ENCODE peak calls at places on chromosomes 11 and 22, in seven cellular contexts. D, N, A, U, R, K and L are unnamed samples.

GRCh38 chr11:28524098-28524497 is 415.9 kb downstream of the METTL15 start:
- DNase-seq in U (peak), N (peak), A (no peak), K (no peak), D (no peak), R (no peak), L (no peak)

GRCh38 chr11:46315033-46315738 is 32.1 kb upstream of the DGKZ start:
- DNase-seq in K (peak), R (peak), U (peak), D (peak), N (peak), A (peak), L (peak)

GRCh38 chr11:36372101-36372767 is 76.1 kb downstream of the PRR5L start:
- DNase-seq in R (no peak), K (no peak), N (peak), A (no peak), U (no peak), D (no peak), L (no peak)

GRCh38 chr22:45970709-45971388 is 6.1 kb downstream of the WNT7B start:
- DNase-seq in K (peak), A (no peak), D (peak), N (peak), R (peak), U (no peak), L (peak)

GRCh38 chr22:38240734-38241252 is 32.0 kb downstream of the TMEM184B start:
- DNase-seq in R (peak), D (peak), A (peak), K (peak), U (peak), N (peak), L (peak)

GRCh38 chr22:21447694-21448402 is 19.3 kb upstream of the TMEM191C start:
- DNase-seq in K (peak), R (peak), A (no peak), U (no peak), N (no peak), D (peak), L (no peak)

GRCh38 chr22:40721266-40721665 is 42.0 kb downstream of the MCHR1 start:
- DNase-seq in N (peak), K (no peak), U (no peak), D (peak), R (peak), A (no peak), L (peak)

GRCh38 chr11:119572481-119573424 is 149.8 kb upstream of the THY1 start:
- DNase-seq in A (no peak), K (no peak), D (no peak), R (peak), N (no peak), U (no peak), L (no peak)

GRCh38 chr22:38032681-38033521 is 24.3 kb upstream of the PICK1 start:
- DNase-seq in K (no peak), N (peak), D (no peak), R (no peak), A (no peak), U (no peak), L (peak)

GRCh38 chr11:125954123-125954944 is 8.5 kb downstream of the VSIG10L2 start:
- DNase-seq in K (no peak), U (no peak), D (no peak), N (no peak), R (no peak), A (no peak), L (no peak)

GRCh38 chr11:76591416-76591815 is 79.1 kb downstream of the LRRC32 start:
- DNase-seq in A (no peak), D (no peak), R (no peak), U (no peak), K (no peak), N (no peak), L (no peak)

GRCh38 chr11:6757373-6757967 is 14.3 kb downstream of the OR2AG2 start:
- DNase-seq in A (peak), K (peak), U (peak), R (peak), D (peak), N (peak), L (peak)

GRCh38 chr22:38412435-38413084 is 42.4 kb downstream of the KCNJ4 start:
- DNase-seq in R (peak), U (peak), D (no peak), A (no peak), N (no peak), K (peak), L (no peak)

GRCh38 chr11:10080134-10080533 is 213.9 kb downstream of the SBF2 start:
- DNase-seq in D (no peak), R (no peak), K (no peak), U (no peak), A (no peak), N (no peak), L (no peak)

GRCh38 chr11:11324090-11324489 is 29.0 kb downstream of the CSNK2A3 start:
- DNase-seq in D (no peak), U (no peak), A (no peak), K (no peak), R (no peak), N (peak), L (no peak)

GRCh38 chr22:17971711-17972110 is 52.6 kb downstream of the MICAL3 start:
- DNase-seq in A (no peak), D (no peak), R (no peak), K (no peak), N (no peak), U (no peak), L (no peak)
- H2BK5ac ChIP-seq in A (peak), D (no peak), R (no peak), K (peak), N (peak), U (no peak), L (no peak)

GRCh38 chr11:131615611-131616010 is 245.2 kb downstream of the NTM start:
- DNase-seq in N (no peak), K (no peak), U (no peak), A (no peak), R (no peak), D (no peak), L (no peak)
- H2BK5ac ChIP-seq in N (no peak), K (no peak), U (no peak), A (no peak), R (no peak), D (no peak), L (no peak)

DNA sequence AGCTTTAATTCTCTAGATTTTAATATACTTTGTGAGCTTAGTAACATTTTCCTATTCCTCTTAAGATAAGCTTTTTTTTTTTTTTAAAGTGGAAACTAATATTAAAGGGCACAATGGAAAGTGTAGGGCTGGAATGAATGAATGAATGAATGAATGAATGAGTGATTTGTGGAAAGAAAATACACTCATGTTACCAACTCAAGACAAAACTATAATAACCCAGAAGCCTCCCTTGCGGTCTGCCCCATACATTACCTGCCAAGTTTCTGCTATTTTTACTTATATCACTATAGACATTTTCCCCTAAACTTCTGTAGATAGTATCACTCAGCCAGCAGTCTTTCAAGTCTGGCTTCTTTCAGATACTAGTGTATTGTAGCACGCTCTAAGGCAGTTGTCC is 932.1 kb downstream of the TBC1D22A start:
- DNase-seq in R (no peak), A (no peak), D (no peak), K (peak), U (no peak), N (no peak), L (no peak)
- H2BK5ac ChIP-seq in R (no peak), A (no peak), D (no peak), K (no peak), U (no peak), N (no peak), L (no peak)

DNA sequence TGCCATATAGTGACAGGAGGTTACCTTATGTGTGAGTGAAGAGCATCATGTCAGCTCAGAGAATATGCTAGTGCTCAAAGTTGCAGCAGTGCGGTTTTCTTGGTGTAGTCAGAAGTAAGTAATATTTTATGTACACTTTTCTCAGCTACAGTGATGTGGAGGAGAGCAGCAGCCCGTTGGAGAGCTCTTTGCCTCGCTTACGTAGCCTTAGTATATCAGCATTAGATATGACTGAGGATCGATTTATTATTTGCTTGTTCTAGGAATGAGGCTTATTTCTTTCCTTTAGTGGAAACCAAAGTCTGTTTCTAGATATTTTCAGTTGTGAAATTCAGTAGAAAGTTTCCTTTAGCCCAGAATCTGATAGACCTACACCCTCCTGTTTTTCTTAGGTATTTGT is 63.6 kb downstream of the PPP2R1B start:
- DNase-seq in U (no peak), R (no peak), K (no peak), A (no peak), N (no peak), D (no peak), L (no peak)
- H2BK5ac ChIP-seq in U (no peak), R (no peak), K (no peak), A (no peak), N (no peak), D (no peak), L (no peak)

GRCh38 chr22:31140746-31141145 is 438 bp upstream of the PLA2G3 start:
- DNase-seq in K (no peak), N (no peak), D (no peak), R (no peak), A (no peak), U (no peak), L (no peak)

GRCh38 chr22:31142285-31142684 is 2.0 kb upstream of the PLA2G3 start:
- DNase-seq in A (no peak), K (no peak), D (no peak), R (peak), N (no peak), U (no peak), L (no peak)

GRCh38 chr22:31143038-31143437 is 2.7 kb upstream of the PLA2G3 start:
- DNase-seq in R (peak), D (no peak), A (no peak), U (no peak), K (no peak), N (no peak), L (no peak)

GRCh38 chr22:31139866-31140716 is at the start of gene PLA2G3:
- DNase-seq in K (peak), N (peak), D (peak), A (peak), U (no peak), R (peak), L (peak)

DNA sequence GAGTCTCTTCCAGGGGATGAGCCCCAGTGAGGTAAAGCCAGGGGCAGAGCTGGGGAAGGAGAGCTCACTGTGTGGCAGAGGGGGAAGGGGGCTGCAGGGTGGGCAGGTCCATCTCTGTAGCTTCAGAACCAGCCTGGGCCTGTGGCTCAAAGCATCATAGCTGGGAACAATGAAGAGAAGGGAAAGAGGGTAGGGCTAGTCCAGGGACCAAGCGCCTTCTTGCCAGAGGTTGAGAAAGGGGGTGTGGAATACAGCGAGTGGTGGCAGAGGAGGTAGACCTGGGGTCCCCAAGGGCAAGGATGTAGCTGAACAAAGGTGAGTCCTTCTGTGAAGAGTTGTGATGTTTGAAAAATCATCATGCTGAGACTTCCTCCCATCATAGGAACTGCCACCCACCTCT is 1.2 kb upstream of the PLA2G3 start:
- DNase-seq in U (no peak), N (no peak), A (no peak), K (no peak), R (peak), D (no peak), L (no peak)
- H2BK5ac ChIP-seq in U (no peak), N (no peak), A (peak), K (peak), R (no peak), D (no peak), L (no peak)

GRCh38 chr11:102155676-102156075 is 45.4 kb downstream of the YAP1 start:
- DNase-seq in R (no peak), D (no peak), K (no peak), N (peak), A (no peak), U (no peak), L (peak)
- H2BK5ac ChIP-seq in R (no peak), D (no peak), K (no peak), N (peak), A (no peak), U (no peak), L (no peak)

GRCh38 chr11:123062892-123063395 is 1.0 kb upstream of the HSPA8 start:
- DNase-seq in K (no peak), A (no peak), N (peak), U (peak), R (no peak), D (peak), L (no peak)
- H2BK5ac ChIP-seq in K (peak), A (peak), N (peak), U (peak), R (peak), D (peak), L (peak)

GRCh38 chr22:25781801-25782200 is 39.8 kb downstream of the MYO18B start:
- DNase-seq in K (no peak), R (no peak), N (no peak), D (no peak), U (no peak), A (no peak), L (no peak)
- H2BK5ac ChIP-seq in K (no peak), R (no peak), N (no peak), D (no peak), U (no peak), A (no peak), L (no peak)

GRCh38 chr11:114163231-114163631 is 103.7 kb downstream of the ZBTB16 start:
- DNase-seq in R (no peak), D (no peak), U (no peak), K (no peak), N (peak), A (no peak), L (no peak)

GRCh38 chr11:114165326-114166230 is 106.1 kb downstream of the ZBTB16 start:
- DNase-seq in U (no peak), A (no peak), D (no peak), N (no peak), R (no peak), K (no peak), L (no peak)

GRCh38 chr11:114162719-114163123 is 103.2 kb downstream of the ZBTB16 start:
- DNase-seq in A (no peak), U (peak), N (peak), R (no peak), K (no peak), D (no peak), L (peak)

GRCh38 chr11:114164546-114164945 is 105.0 kb downstream of the ZBTB16 start:
- DNase-seq in A (no peak), N (no peak), K (no peak), U (no peak), D (no peak), R (no peak), L (no peak)

DNA sequence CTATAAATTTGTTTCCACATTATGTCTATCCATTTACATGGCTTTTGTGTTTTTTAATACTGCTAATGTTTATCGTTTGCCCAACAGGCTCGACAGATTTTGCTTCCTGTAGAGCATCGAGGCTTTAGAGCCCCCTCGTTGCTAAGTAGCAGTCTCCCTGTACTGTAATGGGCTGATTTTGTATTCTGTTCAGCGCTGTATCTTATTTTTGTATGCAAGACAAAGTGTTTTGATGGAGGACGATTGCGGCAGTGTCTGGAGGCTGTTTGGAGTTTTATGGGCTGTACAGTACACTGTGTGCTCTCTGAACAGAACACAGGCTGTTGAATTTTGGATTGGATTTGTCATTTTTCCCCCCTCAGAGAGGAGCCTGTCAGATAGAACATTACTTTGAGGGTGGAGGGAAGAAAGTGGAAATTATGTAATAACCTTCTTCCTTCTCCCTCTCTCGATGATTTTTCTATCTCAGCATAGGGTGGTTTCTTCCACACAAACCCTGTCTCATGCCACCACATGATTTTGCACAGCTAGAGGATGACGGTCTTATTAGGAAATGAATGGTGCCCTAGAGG is 104.4 kb downstream of the ZBTB16 start:
- DNase-seq in N (no peak), A (no peak), K (no peak), R (no peak), D (no peak), U (no peak), L (peak)
- H2BK5ac ChIP-seq in N (no peak), A (no peak), K (no peak), R (no peak), D (no peak), U (no peak), L (no peak)

GRCh38 chr11:69545976-69546617 is 64.6 kb downstream of the LINC01488 start:
- DNase-seq in R (no peak), A (no peak), N (no peak), K (no peak), D (no peak), U (no peak), L (no peak)
- H2BK5ac ChIP-seq in R (no peak), A (no peak), N (no peak), K (no peak), D (no peak), U (no peak), L (no peak)